ENCODE peak calls at places on chromosomes 2 and 18, in ten cellular contexts. C is neural crest cell; T is midbrain; R is activated T-helper 1 cell treated with anti-CD3 and anti-CD28 coated beads, Interleukin-12 subunit alpha, Interleukin-12 subunit beta, Interleukin-2, Interleukin-4 antibody, amounts not matched to agents 30 ng/mL and 10 ng/mL and 1 ng/mL, durations not matched to agents 14 hours and 24 hours and 36 hours; A is Peyer's patch; X is DMS53; Z is CD8-positive, alpha-beta memory T cell; I is ELF-1; Y is stimulated activated naive CD4-positive, alpha-beta T cell; P is stimulated activated naive B cell treated with anti-CD40 and anti-IgM and Interleukin-4, amounts not matched to agents 10 μg/mL and 1 μg/mL and 100 μg/mL, for 72 hours. H is an unnamed sample.

GRCh38 chr2:64424421-64424987 is 29.5 kb upstream of the LGALSL start:
- DNase-seq in A (peak), Z (no peak), I (no peak), X (no peak), C (no peak), T (no peak), P (no peak), R (no peak), Y (no peak), H (no peak)

GRCh38 chr2:86675611-86676015 is 44.5 kb upstream of the RMND5A start:
- DNase-seq in X (peak), R (no peak), P (no peak), Z (no peak), Y (no peak), T (no peak), C (no peak), A (no peak), I (no peak), H (peak)

GRCh38 chr2:232721882-232722281 is 24.8 kb downstream of the GIGYF2 start:
- DNase-seq in T (no peak), R (no peak), X (no peak), A (no peak), Z (no peak), I (no peak), Y (no peak), P (no peak), C (no peak), H (no peak)

GRCh38 chr2:189305291-189305943 is 125.9 kb upstream of the COL5A2 start:
- DNase-seq in R (no peak), Y (no peak), P (no peak), I (no peak), Z (no peak), A (no peak), T (no peak), C (no peak), X (no peak), H (no peak)

GRCh38 chr2:85269959-85270358 is 57.8 kb downstream of the TGOLN2 start:
- DNase-seq in P (no peak), T (no peak), R (no peak), Z (no peak), I (no peak), Y (no peak), C (no peak), X (peak), A (no peak), H (no peak)

GRCh38 chr2:193695367-193695766 is 1500.6 kb upstream of the TMEFF2 start:
- DNase-seq in X (peak), P (no peak), Z (no peak), C (no peak), T (no peak), A (no peak), Y (no peak), I (no peak), R (no peak), H (no peak)

GRCh38 chr2:124024491-124025348 is at the start of gene CNTNAP5:
- DNase-seq in I (peak), P (no peak), R (no peak), A (peak), T (peak), X (peak), C (peak), Z (no peak), Y (no peak), H (peak)

GRCh38 chr18:35430721-35431441 is 53.7 kb upstream of the ZNF396 start:
- DNase-seq in T (no peak), A (no peak), Y (no peak), X (no peak), R (no peak), I (no peak), C (no peak), P (no peak), Z (no peak), H (no peak)

GRCh38 chr2:217897091-217897715 is 105.6 kb downstream of the TNS1 start:
- DNase-seq in I (no peak), C (no peak), T (no peak), P (no peak), A (no peak), R (no peak), Y (no peak), Z (no peak), X (no peak), H (no peak)

GRCh38 chr18:46097378-46097852 is 681 bp downstream of the ATP5F1A start:
- DNase-seq in X (peak), A (no peak), C (no peak), P (no peak), R (no peak), Y (peak), T (peak), I (no peak), Z (no peak), H (no peak)

GRCh38 chr2:23506460-23507266 is 121.7 kb downstream of the KLHL29 start:
- DNase-seq in T (no peak), I (no peak), X (no peak), A (no peak), P (no peak), Z (no peak), Y (no peak), R (no peak), C (no peak), H (no peak)

GRCh38 chr2:120768112-120769048 is 32.7 kb downstream of the GLI2 start:
- DNase-seq in Y (no peak), Z (peak), A (peak), P (no peak), I (no peak), C (no peak), T (no peak), R (no peak), X (no peak), H (peak)

GRCh38 chr2:16632615-16633014 is 33.0 kb downstream of the CYRIA start:
- DNase-seq in X (peak), T (peak), Y (no peak), C (peak), A (no peak), P (no peak), R (no peak), I (no peak), Z (no peak), H (no peak)

GRCh38 chr2:10939058-10939457 is 27.3 kb downstream of the KCNF1 start:
- DNase-seq in I (no peak), C (no peak), Z (no peak), X (no peak), R (no peak), A (no peak), Y (no peak), T (no peak), P (no peak), H (no peak)

GRCh38 chr18:76493213-76494107 is 1.6 kb downstream of the ZNF516 start:
- DNase-seq in X (peak), Y (no peak), T (peak), C (peak), Z (no peak), P (no peak), I (peak), R (no peak), A (peak), H (peak)

GRCh38 chr2:83234291-83234690 is 1224.8 kb downstream of the SUCLG1 start:
- DNase-seq in A (no peak), X (no peak), Z (no peak), P (no peak), T (no peak), Y (no peak), C (no peak), I (no peak), R (no peak), H (no peak)

GRCh38 chr2:74559912-74560311 is 5.4 kb downstream of the DOK1 start:
- DNase-seq in A (no peak), I (no peak), X (no peak), Z (no peak), P (no peak), Y (no peak), R (no peak), T (no peak), C (no peak), H (peak)

GRCh38 chr2:121868652-121869051 is 113.2 kb downstream of the TSN start:
- DNase-seq in P (no peak), Z (no peak), A (no peak), I (no peak), T (no peak), C (no peak), Y (no peak), X (no peak), R (no peak), H (no peak)

GRCh38 chr2:146579154-146579930 is 1265.5 kb upstream of the ACVR2A start:
- DNase-seq in X (peak), Y (no peak), T (no peak), A (no peak), R (no peak), I (no peak), P (no peak), C (no peak), Z (no peak), H (no peak)

GRCh38 chr2:108267117-108267516 is 21.6 kb upstream of the SULT1C2 start:
- DNase-seq in P (no peak), A (no peak), I (no peak), Z (no peak), R (no peak), Y (no peak), T (no peak), C (no peak), X (no peak), H (no peak)

GRCh38 chr2:118474151-118474561 is 373.3 kb downstream of the EN1 start:
- DNase-seq in A (no peak), R (no peak), I (peak), Y (no peak), X (peak), T (no peak), P (no peak), Z (no peak), C (no peak), H (peak)

GRCh38 chr2:88545118-88545517 is 82.1 kb downstream of the EIF2AK3 start:
- DNase-seq in Z (no peak), X (peak), C (no peak), I (peak), Y (no peak), A (no peak), T (no peak), P (no peak), R (no peak), H (peak)

GRCh38 chr18:68500551-68500950 is 214.4 kb downstream of the TMX3 start:
- DNase-seq in P (no peak), R (no peak), A (no peak), C (no peak), Z (no peak), T (no peak), Y (no peak), X (no peak), I (no peak), H (no peak)

GRCh38 chr2:27627963-27628766 is 647 bp downstream of the CCDC121 start:
- DNase-seq in X (peak), Z (no peak), C (no peak), A (no peak), I (peak), P (no peak), R (no peak), T (no peak), Y (no peak), H (peak)

GRCh38 chr2:24822049-24822706 is 29.0 kb downstream of the CENPO start:
- DNase-seq in T (peak), Y (no peak), I (peak), A (no peak), R (no peak), C (no peak), X (no peak), Z (no peak), P (no peak), H (peak)

GRCh38 chr2:218727502-218728165 is 17.0 kb downstream of the TTLL4 start:
- DNase-seq in I (no peak), C (no peak), X (peak), Y (no peak), Z (no peak), P (no peak), R (no peak), A (no peak), T (no peak), H (no peak)

GRCh38 chr2:237591021-237591370 is 462 bp upstream of the RAB17 start:
- DNase-seq in X (peak), I (peak), T (no peak), R (no peak), A (peak), Z (no peak), C (no peak), P (no peak), Y (no peak), H (peak)

GRCh38 chr2:144325086-144325485 is 194.8 kb downstream of the ZEB2 start:
- DNase-seq in Z (peak), P (no peak), A (no peak), I (no peak), C (no peak), X (no peak), T (no peak), R (peak), Y (no peak), H (no peak)

GRCh38 chr2:231985823-231986261 is 24.3 kb downstream of the DIS3L2 start:
- DNase-seq in P (no peak), I (peak), Y (no peak), X (no peak), Z (no peak), R (no peak), C (peak), A (no peak), T (no peak), H (peak)

GRCh38 chr2:13000644-13001375 is 284.1 kb downstream of the TRIB2 start:
- DNase-seq in X (no peak), C (no peak), Z (no peak), I (no peak), R (no peak), Y (no peak), A (no peak), T (no peak), P (no peak), H (peak)